ENCODE peak calls at places on chromosomes 2 and 18, in seven cellular contexts. One of them, this sample, is unnamed.

GRCh38 chr18:70288171-70288850 is 534 bp upstream of the SOCS6 start:
- DNase-seq in A549: no peak
- DNase-seq in breast epithelium: peak
- DNase-seq in heart left ventricle: peak
- DNase-seq in IMR-90: peak
- DNase-seq in uterus: peak
- DNase-seq in spleen: no peak
- DNase-seq in this sample: no peak

GRCh38 chr2:241616168-241617125 is 20.5 kb downstream of the THAP4 start:
- DNase-seq in heart left ventricle: peak
- DNase-seq in A549: no peak
- DNase-seq in breast epithelium: no peak
- DNase-seq in IMR-90: no peak
- DNase-seq in uterus: no peak
- DNase-seq in spleen: no peak
- DNase-seq in this sample: no peak

GRCh38 chr18:47992903-47993302 is 62.4 kb upstream of the SMAD2 start:
- DNase-seq in A549: no peak
- DNase-seq in spleen: no peak
- DNase-seq in IMR-90: no peak
- DNase-seq in uterus: no peak
- DNase-seq in breast epithelium: no peak
- DNase-seq in heart left ventricle: no peak
- DNase-seq in this sample: no peak

GRCh38 chr2:112189001-112189556 is 50.9 kb downstream of the FBLN7 start:
- DNase-seq in IMR-90: no peak
- DNase-seq in A549: no peak
- DNase-seq in heart left ventricle: no peak
- DNase-seq in spleen: no peak
- DNase-seq in breast epithelium: no peak
- DNase-seq in uterus: no peak
- DNase-seq in this sample: no peak

GRCh38 chr2:218961229-218961628 is 1.8 kb downstream of the CDK5R2 start:
- DNase-seq in breast epithelium: no peak
- DNase-seq in IMR-90: no peak
- DNase-seq in uterus: no peak
- DNase-seq in heart left ventricle: no peak
- DNase-seq in A549: no peak
- DNase-seq in spleen: no peak
- DNase-seq in this sample: no peak

GRCh38 chr2:217835931-217836881 is 166.6 kb downstream of the TNS1 start:
- DNase-seq in A549: no peak
- DNase-seq in heart left ventricle: peak
- DNase-seq in breast epithelium: no peak
- DNase-seq in uterus: peak
- DNase-seq in IMR-90: peak
- DNase-seq in spleen: no peak
- DNase-seq in this sample: peak

GRCh38 chr2:9179572-9180201 is 26.9 kb upstream of the ASAP2 start:
- DNase-seq in spleen: no peak
- DNase-seq in breast epithelium: no peak
- DNase-seq in A549: peak
- DNase-seq in heart left ventricle: peak
- DNase-seq in uterus: peak
- DNase-seq in IMR-90: peak
- DNase-seq in this sample: no peak

GRCh38 chr2:74735544-74735943 is 81.5 kb downstream of the SEMA4F start:
- DNase-seq in A549: no peak
- DNase-seq in heart left ventricle: no peak
- DNase-seq in spleen: no peak
- DNase-seq in IMR-90: no peak
- DNase-seq in breast epithelium: no peak
- DNase-seq in uterus: no peak
- DNase-seq in this sample: no peak

GRCh38 chr2:157508676-157509075 is 64.8 kb upstream of the CYTIP start:
- DNase-seq in IMR-90: no peak
- DNase-seq in heart left ventricle: no peak
- DNase-seq in breast epithelium: no peak
- DNase-seq in A549: no peak
- DNase-seq in spleen: no peak
- DNase-seq in uterus: no peak
- DNase-seq in this sample: no peak

GRCh38 chr2:94875820-94876522 is 4.7 kb downstream of the TEKT4 start:
- DNase-seq in IMR-90: no peak
- DNase-seq in uterus: no peak
- DNase-seq in spleen: peak
- DNase-seq in heart left ventricle: no peak
- DNase-seq in breast epithelium: no peak
- DNase-seq in A549: no peak
- DNase-seq in this sample: peak

GRCh38 chr2:71358931-71359671 is 27.5 kb downstream of the ZNF638 start:
- DNase-seq in uterus: no peak
- DNase-seq in heart left ventricle: no peak
- DNase-seq in spleen: no peak
- DNase-seq in A549: no peak
- DNase-seq in breast epithelium: no peak
- DNase-seq in IMR-90: peak
- DNase-seq in this sample: no peak

GRCh38 chr2:57371186-57371585 is 675.4 kb upstream of the VRK2 start:
- DNase-seq in heart left ventricle: peak
- DNase-seq in uterus: no peak
- DNase-seq in IMR-90: no peak
- DNase-seq in breast epithelium: no peak
- DNase-seq in A549: no peak
- DNase-seq in spleen: no peak
- DNase-seq in this sample: no peak

DNA sequence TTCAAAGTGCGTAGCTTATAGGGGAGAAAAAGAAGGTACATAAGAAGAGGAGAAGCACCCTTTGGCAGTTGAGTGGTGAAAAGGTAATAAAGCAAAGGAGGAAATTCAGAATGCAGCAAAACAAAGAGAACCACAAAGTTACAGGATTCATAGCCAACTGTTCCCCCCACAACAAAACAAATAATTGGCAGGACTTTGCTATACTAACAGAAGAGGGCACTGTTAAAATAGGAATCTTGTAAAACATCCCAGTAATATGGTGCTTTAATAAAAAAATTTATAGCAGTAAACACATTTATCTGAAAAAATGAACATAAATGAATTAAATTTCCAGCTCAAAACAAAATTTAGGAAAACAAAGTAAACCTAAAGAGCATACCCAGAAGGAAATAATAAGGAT is 42.3 kb downstream of the R3HDM1 start:
- DNase-seq in spleen: no peak
- DNase-seq in heart left ventricle: no peak
- DNase-seq in A549: no peak
- DNase-seq in IMR-90: no peak
- DNase-seq in uterus: no peak
- DNase-seq in breast epithelium: no peak
- DNase-seq in this sample: no peak
- TF ChIP-seq CTCF in spleen: no peak
- TF ChIP-seq CTCF in heart left ventricle: no peak
- TF ChIP-seq CTCF in A549: no peak
- TF ChIP-seq CTCF in IMR-90: no peak
- TF ChIP-seq CTCF in uterus: no peak
- TF ChIP-seq CTCF in breast epithelium: no peak
- TF ChIP-seq CTCF in this sample: no peak

DNA sequence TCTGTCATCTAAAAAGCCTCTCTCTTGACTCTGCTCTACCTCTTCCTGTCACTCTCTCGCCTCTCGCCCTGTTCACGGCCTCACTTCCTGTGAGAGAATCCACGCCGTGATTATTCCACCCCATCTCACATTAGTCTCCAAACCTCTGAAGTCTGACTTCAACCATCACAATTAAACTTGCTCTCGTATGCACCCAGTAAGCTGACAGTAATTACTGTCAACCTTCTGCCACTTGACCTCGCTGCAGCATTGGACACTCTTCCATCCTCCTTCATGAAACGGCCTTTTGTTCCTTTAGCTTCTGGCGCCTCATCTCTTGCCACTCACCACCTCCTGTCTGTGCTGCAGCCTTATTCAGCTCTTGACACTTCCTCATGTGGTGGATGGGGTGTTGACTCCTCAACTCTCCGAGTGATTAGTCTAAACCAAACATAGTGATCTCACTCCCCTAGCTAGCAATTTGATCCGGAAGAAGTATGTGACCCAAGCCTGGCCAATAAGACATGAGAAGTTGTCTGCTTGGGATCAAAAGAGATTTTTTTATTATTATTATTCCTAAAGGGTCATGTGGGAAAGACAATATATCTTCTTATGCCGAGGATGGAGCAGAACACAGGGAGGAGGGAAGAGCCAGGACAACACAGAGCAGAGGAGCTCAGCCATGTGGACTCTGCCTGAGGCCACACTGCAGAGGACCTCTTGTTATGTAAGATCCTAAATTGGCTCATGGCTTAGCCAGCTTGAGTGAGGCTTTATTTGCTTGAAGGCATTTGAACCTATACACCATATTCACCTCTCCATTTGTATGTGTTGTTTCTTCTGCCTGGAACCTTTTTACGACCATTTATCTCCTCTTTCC is 38.4 kb upstream of the MYO1B start:
- DNase-seq in IMR-90: peak
- DNase-seq in uterus: no peak
- DNase-seq in spleen: no peak
- DNase-seq in breast epithelium: no peak
- DNase-seq in A549: no peak
- DNase-seq in heart left ventricle: no peak
- DNase-seq in this sample: no peak
- TF ChIP-seq POLR2A in IMR-90: no peak
- TF ChIP-seq POLR2A in uterus: no peak
- TF ChIP-seq POLR2A in spleen: no peak
- TF ChIP-seq POLR2A in breast epithelium: no peak
- TF ChIP-seq POLR2A in A549: no peak
- TF ChIP-seq POLR2A in heart left ventricle: no peak
- TF ChIP-seq POLR2A in this sample: no peak

GRCh38 chr2:239826786-239827510 is 198.2 kb downstream of the NDUFA10 start:
- DNase-seq in breast epithelium: peak
- DNase-seq in spleen: peak
- DNase-seq in A549: no peak
- DNase-seq in heart left ventricle: no peak
- DNase-seq in uterus: peak
- DNase-seq in IMR-90: no peak
- DNase-seq in this sample: peak

GRCh38 chr2:239824051-239824694 is 201.0 kb downstream of the NDUFA10 start:
- DNase-seq in IMR-90: no peak
- DNase-seq in spleen: peak
- DNase-seq in breast epithelium: peak
- DNase-seq in heart left ventricle: no peak
- DNase-seq in uterus: peak
- DNase-seq in A549: peak
- DNase-seq in this sample: peak

GRCh38 chr2:239826376-239826775 is 198.8 kb downstream of the NDUFA10 start:
- DNase-seq in heart left ventricle: no peak
- DNase-seq in spleen: no peak
- DNase-seq in IMR-90: no peak
- DNase-seq in A549: no peak
- DNase-seq in uterus: peak
- DNase-seq in breast epithelium: peak
- DNase-seq in this sample: peak

GRCh38 chr2:239825705-239825979 is 199.5 kb downstream of the NDUFA10 start:
- DNase-seq in spleen: peak
- DNase-seq in breast epithelium: no peak
- DNase-seq in IMR-90: no peak
- DNase-seq in uterus: peak
- DNase-seq in A549: no peak
- DNase-seq in heart left ventricle: no peak
- DNase-seq in this sample: peak

DNA sequence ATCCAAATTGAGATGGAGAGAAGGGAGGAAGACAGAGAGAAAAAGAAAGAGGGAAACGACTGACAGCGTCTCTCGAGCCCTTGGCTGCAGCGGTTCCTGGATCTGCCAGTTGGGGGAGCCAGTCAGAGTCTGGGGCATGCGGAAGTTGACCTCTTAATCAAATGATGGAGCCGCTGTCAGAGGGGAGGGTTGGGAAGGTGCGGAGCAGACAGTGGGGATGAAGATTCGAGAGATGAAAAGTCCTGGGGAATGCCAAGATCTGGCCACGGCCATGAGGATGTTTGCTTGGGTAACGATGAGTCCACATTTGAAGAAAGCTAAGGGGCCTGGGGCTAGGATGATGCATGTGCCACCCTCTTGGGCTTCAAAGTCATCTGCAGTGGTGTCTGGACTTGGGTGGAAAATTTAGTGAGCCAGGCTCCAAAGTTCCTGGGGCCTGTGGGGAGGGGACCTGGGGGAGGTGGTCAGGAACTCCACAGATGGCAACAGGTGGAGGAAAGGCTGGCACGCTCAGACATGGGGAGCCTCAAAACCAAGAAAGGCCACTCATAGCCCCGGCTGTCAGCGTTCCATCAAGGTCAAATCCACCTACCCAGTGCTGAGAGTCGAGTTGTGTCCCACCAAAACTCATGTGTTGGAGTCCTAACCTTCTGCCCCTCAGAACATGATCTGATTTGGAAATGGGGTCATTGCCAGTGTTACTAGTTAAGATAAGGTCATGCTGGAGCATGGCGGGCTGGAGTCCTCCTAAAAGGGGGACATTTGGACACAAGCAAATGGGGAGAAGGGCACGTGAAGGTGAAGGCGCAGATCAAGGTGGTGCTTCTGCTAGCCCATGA is 200.1 kb downstream of the NDUFA10 start:
- DNase-seq in A549: no peak
- DNase-seq in heart left ventricle: no peak
- DNase-seq in uterus: peak
- DNase-seq in IMR-90: no peak
- DNase-seq in spleen: peak
- DNase-seq in breast epithelium: peak
- DNase-seq in this sample: no peak
- H3K4me3 ChIP-seq in A549: no peak
- H3K4me3 ChIP-seq in heart left ventricle: no peak
- H3K4me3 ChIP-seq in uterus: no peak
- H3K4me3 ChIP-seq in IMR-90: no peak
- H3K4me3 ChIP-seq in spleen: no peak
- H3K4me3 ChIP-seq in breast epithelium: no peak
- H3K4me3 ChIP-seq in this sample: no peak

GRCh38 chr18:5508821-5509220 is 35.0 kb downstream of the EPB41L3 start:
- DNase-seq in heart left ventricle: no peak
- DNase-seq in A549: no peak
- DNase-seq in spleen: no peak
- DNase-seq in breast epithelium: no peak
- DNase-seq in IMR-90: no peak
- DNase-seq in uterus: no peak
- DNase-seq in this sample: no peak

GRCh38 chr18:5503740-5504139 is 40.1 kb downstream of the EPB41L3 start:
- DNase-seq in spleen: no peak
- DNase-seq in heart left ventricle: no peak
- DNase-seq in IMR-90: peak
- DNase-seq in uterus: no peak
- DNase-seq in A549: no peak
- DNase-seq in breast epithelium: no peak
- DNase-seq in this sample: no peak

GRCh38 chr18:5510109-5510846 is 33.5 kb downstream of the EPB41L3 start:
- DNase-seq in spleen: no peak
- DNase-seq in heart left ventricle: no peak
- DNase-seq in A549: no peak
- DNase-seq in uterus: no peak
- DNase-seq in breast epithelium: no peak
- DNase-seq in IMR-90: peak
- DNase-seq in this sample: no peak

GRCh38 chr18:5500158-5500939 is 43.4 kb downstream of the EPB41L3 start:
- DNase-seq in uterus: no peak
- DNase-seq in IMR-90: no peak
- DNase-seq in spleen: no peak
- DNase-seq in breast epithelium: no peak
- DNase-seq in A549: no peak
- DNase-seq in heart left ventricle: no peak
- DNase-seq in this sample: no peak

GRCh38 chr18:5506174-5506573 is 37.6 kb downstream of the EPB41L3 start:
- DNase-seq in heart left ventricle: no peak
- DNase-seq in spleen: no peak
- DNase-seq in IMR-90: no peak
- DNase-seq in uterus: no peak
- DNase-seq in A549: no peak
- DNase-seq in breast epithelium: no peak
- DNase-seq in this sample: no peak
- TF ChIP-seq CTCF in heart left ventricle: no peak
- TF ChIP-seq CTCF in spleen: no peak
- TF ChIP-seq CTCF in IMR-90: no peak
- TF ChIP-seq CTCF in uterus: no peak
- TF ChIP-seq CTCF in A549: no peak
- TF ChIP-seq CTCF in breast epithelium: no peak
- TF ChIP-seq CTCF in this sample: no peak

This sample was measured in lower leg skin.